ENCODE peak calls at places on chromosomes 16 and 17, in five cellular contexts. M, R, S, K and U are unnamed samples.

GRCh38 chr17:50107790-50108414 is 12.8 kb downstream of the PDK2 start:
- DNase-seq in K (no peak), R (no peak), M (no peak), S (no peak), U (peak)

GRCh38 chr16:49407873-49408565 is 34.4 kb downstream of the C16orf78 start:
- DNase-seq in M (peak), K (peak), S (peak), R (peak), U (peak)

GRCh38 chr16:885391-885790 is 84.9 kb upstream of the GNG13 start:
- DNase-seq in R (no peak), M (no peak), K (no peak), S (no peak), U (no peak)

GRCh38 chr17:64066709-64067108 is 46.3 kb upstream of the ICAM2 start:
- DNase-seq in S (no peak), K (peak), R (no peak), M (no peak), U (no peak)

GRCh38 chr17:72760368-72760767 is 332.1 kb downstream of the SLC39A11 start:
- DNase-seq in K (no peak), M (no peak), S (no peak), R (no peak), U (no peak)

GRCh38 chr17:33234930-33235685 is 58.0 kb downstream of the ASIC2 start:
- DNase-seq in K (peak), M (no peak), R (peak), S (peak), U (peak)

GRCh38 chr16:31010539-31010938 is at the start of gene STX1B:
- DNase-seq in K (no peak), M (peak), R (peak), S (no peak), U (no peak)

GRCh38 chr17:44794699-44795413 is 35.2 kb downstream of the GJC1 start:
- DNase-seq in K (no peak), M (no peak), R (peak), S (peak), U (peak)

GRCh38 chr16:80158766-80159165 is 382.0 kb upstream of the DYNLRB2 start:
- DNase-seq in R (peak), K (no peak), S (no peak), M (no peak), U (peak)

GRCh38 chr17:68623811-68624210 is 22.6 kb upstream of the FAM20A start:
- DNase-seq in R (no peak), K (no peak), S (peak), M (no peak), U (no peak)

GRCh38 chr16:86668136-86668535 is 89.8 kb downstream of the FOXL1 start:
- DNase-seq in M (no peak), R (peak), K (no peak), S (no peak), U (peak)

GRCh38 chr17:48219605-48220004 is 112.0 kb downstream of the SNX11 start:
- DNase-seq in K (no peak), M (peak), R (no peak), S (no peak), U (no peak)

GRCh38 chr16:471353-472198 is 46.1 kb downstream of the RAB11FIP3 start:
- DNase-seq in S (no peak), K (no peak), M (peak), R (peak), U (peak)

GRCh38 chr17:40827746-40828453 is 5.5 kb upstream of the KRT10 start:
- DNase-seq in S (peak), M (no peak), R (peak), K (no peak), U (peak)

GRCh38 chr16:87968541-87968940 is 17.3 kb downstream of the BANP start:
- DNase-seq in R (peak), M (no peak), S (no peak), K (no peak), U (no peak)

GRCh38 chr16:4521971-4522623 is 16.5 kb downstream of the CDIP1 start:
- DNase-seq in M (peak), R (peak), S (no peak), K (no peak), U (no peak)

GRCh38 chr17:66625321-66625767 is 209.6 kb upstream of the CACNG5 start:
- DNase-seq in S (peak), R (peak), M (peak), K (no peak), U (peak)

GRCh38 chr16:68361485-68361884 is 50.7 kb downstream of the PRMT7 start:
- DNase-seq in M (no peak), R (no peak), S (no peak), K (no peak), U (peak)

GRCh38 chr17:40963838-40964237 is 2.9 kb downstream of the KRT39 start:
- DNase-seq in M (no peak), K (peak), S (peak), R (no peak), U (peak)

GRCh38 chr16:51376080-51376479 is 225.0 kb upstream of the SALL1 start:
- DNase-seq in S (no peak), M (no peak), R (no peak), K (no peak), U (no peak)

GRCh38 chr17:67974186-67974585 is 22.1 kb downstream of the C17orf58 start:
- DNase-seq in S (no peak), R (no peak), K (no peak), M (no peak), U (no peak)